ENCODE peak calls at places on chromosomes 16 and 17, in eight cellular contexts. N, E, W, F, S, A, I and L are unnamed samples.

GRCh38 chr16:6113749-6114148 is 1016.2 kb upstream of the EEF2KMT start:
- DNase-seq in F (no peak), E (no peak), N (no peak), A (no peak), S (no peak), I (no peak), W (no peak), L (no peak)

GRCh38 chr17:16273499-16273898 is 56.5 kb downstream of the PIGL start:
- DNase-seq in E (no peak), W (no peak), S (no peak), I (no peak), A (no peak), N (peak; percentile 20), F (peak; percentile 68), L (no peak)

GRCh38 chr17:4711671-4712111 is 1.3 kb downstream of the ARRB2 start:
- DNase-seq in N (no peak), S (no peak), A (no peak), F (no peak), E (peak; percentile 44), W (no peak), I (no peak), L (no peak)

GRCh38 chr17:31581491-31581890 is 190.0 kb downstream of the RAB11FIP4 start:
- DNase-seq in F (peak; percentile 69), E (peak; percentile 59), W (no peak), I (no peak), S (no peak), N (no peak), A (no peak), L (no peak)

GRCh38 chr17:67386965-67387551 is 10.0 kb downstream of the PITPNC1 start:
- DNase-seq in F (peak; percentile 61), E (peak; percentile 49), W (no peak), A (no peak), N (peak; percentile 21), I (no peak), S (peak; percentile 87), L (no peak)

GRCh38 chr17:39209317-39210092 is 9.4 kb downstream of the RPL19 start:
- DNase-seq in W (peak; percentile 48), A (no peak), N (peak; percentile 56), E (peak; percentile 84), F (peak; percentile 91), S (peak; percentile 75), I (peak; percentile 57), L (no peak)

GRCh38 chr17:67276075-67276474 is 31.1 kb upstream of the HELZ start:
- DNase-seq in I (no peak), N (no peak), F (no peak), E (no peak), A (no peak), S (no peak), W (no peak), L (peak; percentile 38)

GRCh38 chr17:37541880-37542675 is 52.4 kb downstream of the DUSP14 start:
- DNase-seq in S (no peak), F (peak; percentile 78), N (peak; percentile 84), E (no peak), I (no peak), A (no peak), W (no peak), L (no peak)

GRCh38 chr16:28218109-28218508 is 6.3 kb upstream of the XPO6 start:
- DNase-seq in E (no peak), S (peak; percentile 64), F (peak; percentile 74), I (peak; percentile 40), W (no peak), A (no peak), N (peak; percentile 71), L (peak; percentile 54)

GRCh38 chr16:1825864-1826690 is 548 bp downstream of the HAGH start:
- DNase-seq in N (peak; percentile 24), E (peak; percentile 62), A (no peak), I (peak; percentile 22), F (peak; percentile 82), S (peak; percentile 68), W (no peak), L (no peak)

GRCh38 chr16:77408607-77409006 is 26.2 kb downstream of the ADAMTS18 start:
- DNase-seq in E (no peak), F (no peak), A (no peak), W (no peak), S (no peak), N (no peak), I (no peak), L (no peak)

GRCh38 chr17:34201767-34202166 is 53.3 kb upstream of the CCL2 start:
- DNase-seq in I (no peak), A (no peak), N (no peak), W (no peak), F (no peak), S (no peak), E (no peak), L (no peak)

GRCh38 chr16:22229881-22230280 is 23.8 kb downstream of the EEF2K start:
- DNase-seq in W (no peak), I (no peak), E (no peak), A (no peak), F (no peak), N (no peak), S (no peak), L (no peak)

GRCh38 chr17:47733047-47733413 is at the start of gene TBX21:
- DNase-seq in I (peak; percentile 82), N (no peak), S (peak; percentile 94), F (peak; percentile 56), A (no peak), E (peak; percentile 70), W (no peak), L (no peak)

GRCh38 chr17:59893617-59894100 is 738 bp downstream of the RPS6KB1 start:
- DNase-seq in A (no peak), W (no peak), I (no peak), E (no peak), N (peak; percentile 23), F (peak; percentile 62), S (no peak), L (no peak)

GRCh38 chr16:3022697-3023414 is 886 bp downstream of the HCFC1R1 start:
- DNase-seq in E (no peak), F (peak; percentile 84), W (no peak), I (no peak), N (peak; percentile 12), S (peak; percentile 39), A (no peak), L (no peak)

GRCh38 chr17:42459983-42460300 is 1.3 kb downstream of the ATP6V0A1 start:
- DNase-seq in I (no peak), A (no peak), S (no peak), W (no peak), E (no peak), F (peak; percentile 76), N (peak; percentile 83), L (no peak)

GRCh38 chr17:75011788-75012319 is 616 bp upstream of the MRPL58 start:
- DNase-seq in S (no peak), W (peak; percentile 44), N (peak; percentile 82), I (no peak), A (no peak), F (peak; percentile 90), E (peak; percentile 61), L (no peak)

GRCh38 chr16:51107742-51108141 is 43.3 kb downstream of the SALL1 start:
- DNase-seq in A (no peak), W (no peak), F (no peak), N (no peak), E (no peak), S (no peak), I (no peak), L (no peak)

GRCh38 chr17:79028496-79029326 is 4.7 kb downstream of the C1QTNF1 start:
- DNase-seq in W (no peak), N (no peak), A (no peak), I (no peak), S (no peak), E (no peak), F (peak; percentile 33), L (no peak)

GRCh38 chr17:74742978-74743545 is 5.4 kb upstream of the NHERF1 start:
- DNase-seq in W (no peak), I (no peak), E (no peak), A (no peak), N (no peak), S (no peak), F (no peak), L (no peak)

GRCh38 chr17:8188408-8188839 is 1.6 kb downstream of the BORCS6 start:
- DNase-seq in E (no peak), F (no peak), N (no peak), I (peak; percentile 10), S (no peak), A (no peak), W (no peak), L (no peak)

GRCh38 chr17:39429600-39429999 is 21.5 kb downstream of the MED1 start:
- DNase-seq in W (no peak), I (no peak), E (no peak), A (no peak), F (no peak), N (no peak), S (no peak), L (no peak)

GRCh38 chr17:9356488-9356911 is 219.1 kb downstream of the STX8 start:
- DNase-seq in E (no peak), W (no peak), A (no peak), I (no peak), S (no peak), F (no peak), N (no peak), L (no peak)

GRCh38 chr17:63523256-63523869 is at the start of gene KCNH6:
- DNase-seq in I (no peak), E (no peak), S (no peak), A (no peak), F (no peak), W (no peak), N (no peak), L (no peak)

GRCh38 chr17:66165537-66166123 is 26.3 kb downstream of the CEP112 start:
- DNase-seq in S (no peak), W (no peak), I (no peak), E (no peak), N (peak; percentile 62), A (peak; percentile 19), F (peak; percentile 66), L (no peak)

GRCh38 chr16:47143329-47143676 is 442 bp downstream of the NETO2 start:
- DNase-seq in S (peak; percentile 73), I (peak; percentile 46), F (peak; percentile 73), A (no peak), E (peak; percentile 41), W (no peak), N (peak; percentile 70), L (no peak)

GRCh38 chr17:56774650-56775049 is 59.1 kb downstream of the C17orf67 start:
- DNase-seq in F (no peak), W (no peak), S (no peak), E (no peak), A (no peak), N (no peak), I (no peak), L (no peak)

GRCh38 chr17:78268960-78269892 is 37.8 kb downstream of the TMEM235 start:
- DNase-seq in I (no peak), F (no peak), N (peak; percentile 35), E (peak; percentile 39), A (no peak), S (no peak), W (no peak), L (no peak)